ENCODE peak calls at places on chromosomes 2 and 18, in seven cellular contexts. P is BJ, T is dorsolateral prefrontal cortex, C is progenitor cell of endocrine pancreas, L is epithelial cell of esophagus, K is epithelial cell of proximal tubule, B is brain microvascular endothelial cell. G is an unnamed sample.

GRCh38 chr2:128710770-128711169 is 392.1 kb upstream of the HS6ST1 start:
- DNase-seq in P (no peak), B (no peak), T (no peak), C (no peak), K (no peak), L (no peak), G (no peak)

GRCh38 chr2:61177727-61178549 is 15.9 kb downstream of the C2orf74 start:
- DNase-seq in P (no peak), K (no peak), C (no peak), T (no peak), L (peak), B (no peak), G (peak)

GRCh38 chr2:65300772-65301711 is 73.4 kb downstream of the ACTR2 start:
- DNase-seq in B (peak), L (peak), T (peak), C (peak), P (peak), K (no peak), G (peak)

GRCh38 chr2:134461511-134461910 is 207.6 kb downstream of the MGAT5 start:
- DNase-seq in B (peak), K (no peak), T (no peak), L (peak), P (no peak), C (no peak), G (peak)

GRCh38 chr2:3311601-3312000 is 66.0 kb downstream of the EIPR1 start:
- DNase-seq in B (no peak), P (no peak), T (no peak), L (no peak), K (no peak), C (no peak), G (no peak)

GRCh38 chr2:56199492-56199891 is 15.7 kb downstream of the CCDC85A start:
- DNase-seq in C (no peak), K (no peak), T (no peak), L (no peak), B (no peak), P (peak), G (no peak)

GRCh38 chr2:236061497-236061896 is 106.7 kb downstream of the GBX2 start:
- DNase-seq in L (no peak), C (no peak), P (no peak), K (no peak), T (no peak), B (no peak), G (no peak)

GRCh38 chr2:36379710-36380448 is 24.3 kb downstream of the CRIM1 start:
- DNase-seq in K (no peak), L (no peak), P (no peak), T (no peak), B (no peak), C (no peak), G (no peak)

GRCh38 chr2:231926180-231926741 is at the start of gene NPPC:
- DNase-seq in L (peak), P (no peak), C (peak), K (no peak), B (peak), T (peak), G (peak)

GRCh38 chr18:39491408-39491807 is 1925.8 kb upstream of the CELF4 start:
- DNase-seq in K (no peak), L (no peak), P (no peak), B (no peak), C (no peak), T (no peak), G (no peak)

GRCh38 chr2:893311-893710 is 57.3 kb upstream of the SNTG2 start:
- DNase-seq in T (no peak), K (no peak), P (no peak), L (no peak), B (no peak), C (no peak), G (peak)
- TF ChIP-seq CTCF in T (no peak), K (no peak), P (no peak), L (no peak), B (no peak), C (no peak), G (no peak)

GRCh38 chr2:207630491-207630890 is 5.3 kb upstream of the METTL21A start:
- DNase-seq in K (no peak), C (no peak), T (no peak), B (no peak), P (no peak), L (no peak), G (no peak)

GRCh38 chr2:207629553-207629952 is 4.4 kb upstream of the METTL21A start:
- DNase-seq in L (no peak), B (no peak), T (no peak), K (no peak), P (no peak), C (no peak), G (no peak)

GRCh38 chr2:207624170-207625013 is 802 bp downstream of the METTL21A start:
- DNase-seq in T (peak), C (peak), P (no peak), L (peak), K (no peak), B (peak), G (peak)

GRCh38 chr2:207621640-207622039 is 3.6 kb downstream of the METTL21A start:
- DNase-seq in K (no peak), P (no peak), C (no peak), B (no peak), L (no peak), T (no peak), G (no peak)

DNA sequence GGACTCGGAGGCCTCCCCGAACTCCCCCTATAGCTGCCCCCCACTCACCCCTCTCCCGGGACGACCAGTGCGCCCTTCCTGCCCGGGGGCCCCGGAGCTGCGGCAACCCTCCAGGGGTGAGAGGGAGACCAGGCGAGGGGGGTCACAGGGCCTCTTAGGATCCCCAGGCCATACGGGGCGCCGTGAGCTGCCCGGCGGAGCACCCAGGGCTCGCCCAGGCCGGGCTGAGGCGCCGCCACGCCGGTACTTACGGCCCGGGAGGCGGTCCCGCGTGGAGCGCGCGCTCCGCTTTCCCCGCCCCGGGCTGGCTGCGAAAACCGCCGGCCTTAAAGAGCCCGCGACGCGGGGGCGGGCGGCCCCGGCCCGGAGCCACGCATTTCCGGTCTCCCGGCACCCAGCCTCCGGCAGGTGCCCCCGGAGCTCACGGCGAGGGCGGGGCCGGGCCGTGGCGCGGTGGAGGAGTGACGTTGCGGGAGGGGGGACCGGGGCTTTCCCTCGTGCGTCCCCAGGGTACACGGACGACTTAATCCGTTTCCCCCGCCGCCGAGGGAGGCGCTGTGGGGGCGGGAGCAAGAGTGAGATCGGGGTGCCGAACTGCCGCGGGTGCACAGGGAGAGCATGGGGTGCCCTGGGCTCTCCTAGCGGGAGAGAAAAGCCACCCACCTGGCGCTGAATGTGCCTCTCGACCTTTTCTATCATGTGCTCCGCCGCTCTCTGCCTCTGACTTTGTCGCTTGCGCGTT is at the start of gene METTL21A:
- DNase-seq in B (peak), P (no peak), K (no peak), T (peak), C (peak), L (peak), G (peak)
- TF ChIP-seq CTCF in B (peak), P (peak), K (peak), T (peak), C (peak), L (peak), G (peak)

GRCh38 chr2:177056540-177056939 is 156.1 kb upstream of the HNRNPA3 start:
- DNase-seq in K (no peak), C (no peak), B (no peak), T (no peak), L (no peak), P (no peak), G (no peak)
- TF ChIP-seq CTCF in K (peak), C (no peak), B (peak), T (no peak), L (no peak), P (peak), G (no peak)

DNA sequence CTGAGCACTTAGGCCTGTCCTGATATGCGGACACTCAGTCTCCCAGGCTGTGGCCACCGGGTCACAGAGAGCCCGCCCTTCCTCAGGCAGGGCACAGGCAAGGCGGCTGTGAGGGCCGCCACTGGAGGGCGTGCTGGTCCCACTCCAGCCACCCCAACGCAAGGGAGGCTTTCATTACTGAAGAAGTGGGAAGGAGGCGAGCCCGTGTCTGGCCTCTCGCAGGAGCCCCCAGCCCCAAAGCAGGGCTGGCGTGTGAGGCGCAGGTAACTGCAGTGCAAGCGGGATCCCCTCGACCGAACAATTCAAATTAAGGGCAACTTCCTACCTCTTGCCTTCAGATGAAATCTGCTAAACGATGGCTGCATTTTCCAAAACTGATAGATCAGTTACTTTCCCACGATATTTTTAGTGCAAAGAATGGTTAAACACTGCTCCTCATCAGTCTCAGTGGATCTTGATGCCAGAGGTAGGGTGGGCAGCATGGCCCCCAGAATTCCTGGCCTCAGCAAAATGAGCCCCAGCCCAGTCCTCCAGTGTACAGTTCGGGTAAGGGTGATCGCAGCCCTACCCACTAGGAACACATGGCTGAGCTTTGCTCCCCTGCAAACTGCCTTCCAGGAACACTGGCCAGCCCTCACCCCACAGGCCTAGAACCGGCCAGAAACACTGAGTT is 97.2 kb downstream of the SEPTIN10 start:
- DNase-seq in B (peak), T (no peak), C (peak), P (no peak), K (no peak), L (peak), G (peak)
- TF ChIP-seq CTCF in B (peak), T (peak), C (peak), P (peak), K (peak), L (peak), G (peak)

DNA sequence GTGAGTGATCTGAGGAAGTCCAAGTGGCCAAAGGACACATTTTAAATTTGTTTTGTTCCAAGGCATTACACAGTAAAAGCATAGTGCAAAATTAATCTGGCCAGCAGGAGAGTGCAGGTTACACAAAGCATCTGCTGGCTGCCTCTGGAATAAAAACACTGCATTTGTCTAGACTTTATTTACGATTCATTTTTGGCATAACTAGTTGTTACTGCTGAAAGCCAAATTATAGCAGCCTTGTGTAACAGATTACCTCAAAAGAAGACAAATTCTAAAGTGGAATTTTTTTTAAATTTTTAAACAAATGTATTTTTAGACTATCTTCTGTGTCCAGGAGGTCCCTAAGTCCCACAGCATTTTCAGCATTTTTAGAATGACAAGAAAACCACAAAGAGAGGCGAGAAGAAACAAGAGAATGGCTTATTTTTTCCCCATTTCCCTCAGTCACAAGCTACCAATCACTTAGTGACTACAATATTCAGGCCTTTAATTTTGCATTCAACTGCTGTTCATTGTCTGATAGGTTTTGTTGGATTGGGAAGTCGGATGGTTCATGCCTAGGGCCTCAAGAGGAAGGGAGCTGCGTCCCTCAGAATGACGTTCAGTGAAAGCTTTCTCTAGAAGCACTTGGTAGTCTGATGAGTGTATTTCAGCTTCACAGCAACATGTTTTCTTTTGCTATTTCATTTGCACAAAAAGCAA is 46.0 kb downstream of the TMEFF2 start:
- DNase-seq in P (peak), C (no peak), L (no peak), B (peak), T (no peak), K (no peak), G (no peak)
- TF ChIP-seq CTCF in P (peak), C (no peak), L (no peak), B (peak), T (no peak), K (no peak), G (no peak)

GRCh38 chr2:75710577-75711253 is at the start of gene GCFC2:
- DNase-seq in P (peak), B (peak), K (peak), T (peak), C (peak), L (peak), G (peak)
- TF ChIP-seq CTCF in P (peak), B (peak), K (peak), T (peak), C (peak), L (peak), G (peak)

DNA sequence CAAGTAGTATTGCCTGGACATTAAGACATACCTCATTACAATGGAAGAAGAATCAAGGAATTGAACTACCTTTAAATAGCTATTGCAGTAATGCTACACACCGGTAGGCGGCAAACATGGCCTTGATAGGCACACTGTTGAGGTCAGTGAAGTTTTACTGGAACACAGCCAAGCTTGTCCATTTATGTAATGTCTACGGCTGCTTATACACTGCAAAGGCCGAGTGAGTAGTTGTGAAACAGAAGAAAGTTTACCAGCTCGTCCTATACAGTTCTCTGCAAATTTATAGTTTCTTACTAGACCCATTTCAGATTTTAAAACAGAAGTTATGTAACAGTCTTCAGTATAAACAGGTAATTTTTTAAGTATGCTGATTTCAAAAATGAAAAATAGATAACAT is 38.8 kb downstream of the PPP4R1 start:
- DNase-seq in P (peak), C (peak), L (peak), T (no peak), K (peak), B (peak), G (peak)
- TF ChIP-seq CTCF in P (peak), C (peak), L (peak), T (peak), K (peak), B (peak), G (peak)

G was measured in MCF 10A.